ENCODE peak calls at places on chromosomes 2 and 18, in ten cellular contexts. V is heart left ventricle, R is tibial nerve, J is transverse colon, U is Peyer's patch, H is adrenal gland, G is breast epithelium, L is HCT116, N is uterus, T is ovary. A is an unnamed sample. For H3K9me3, the result is how much of the 10 kb centered on the place peaks cover.

GRCh38 chr2:127651987-127652550 is 6.1 kb downstream of the GPR17 start:
- DNase-seq in V (peak), R (peak), J (peak), U (no peak), H (peak), G (no peak), L (no peak), N (peak), T (no peak), A (peak)

GRCh38 chr2:73074110-73075069 is 2.9 kb upstream of the SFXN5 start:
- DNase-seq in V (no peak), R (no peak), J (no peak), U (no peak), H (no peak), G (no peak), L (no peak), N (no peak), T (no peak), A (no peak)

GRCh38 chr2:40844353-40845277 is 392.7 kb upstream of the SLC8A1 start:
- DNase-seq in V (no peak), R (no peak), J (no peak), U (no peak), H (no peak), G (no peak), L (no peak), N (no peak), T (no peak), A (no peak)

GRCh38 chr2:210195066-210195852 is 24.1 kb upstream of the KANSL1L start:
- DNase-seq in V (no peak), R (no peak), J (no peak), U (no peak), H (peak), G (no peak), L (peak), N (no peak), T (no peak), A (no peak)

GRCh38 chr2:11467126-11467649 is 1.2 kb upstream of the E2F6 start:
- DNase-seq in V (no peak), R (no peak), J (no peak), U (no peak), H (no peak), G (no peak), L (no peak), N (no peak), T (no peak), A (no peak)

GRCh38 chr2:8515390-8515761 is 166.5 kb upstream of the ID2 start:
- DNase-seq in V (peak), R (no peak), J (peak), U (peak), H (peak), G (peak), L (no peak), N (peak), T (no peak), A (peak)

GRCh38 chr2:160305081-160305750 is 105.1 kb upstream of the ITGB6 start:
- DNase-seq in V (no peak), R (no peak), J (no peak), U (no peak), H (no peak), G (no peak), L (no peak), N (no peak), T (no peak), A (no peak)

GRCh38 chr2:235612551-235612950 is 118.7 kb downstream of the AGAP1 start:
- DNase-seq in V (no peak), R (no peak), J (no peak), U (no peak), H (no peak), G (no peak), L (no peak), N (no peak), T (no peak), A (no peak)

GRCh38 chr2:4381049-4381448 is 677.7 kb downstream of the DCDC2C start:
- DNase-seq in V (no peak), R (no peak), J (no peak), U (no peak), H (no peak), G (no peak), L (no peak), N (no peak), T (no peak), A (no peak)

GRCh38 chr2:144453039-144453336 is 66.9 kb downstream of the ZEB2 start:
- DNase-seq in V (no peak), R (no peak), J (no peak), U (no peak), H (no peak), G (no peak), L (no peak), N (no peak), T (no peak), A (no peak)

GRCh38 chr2:108414945-108415344 is 34.1 kb upstream of the GCC2 start:
- DNase-seq in V (no peak), R (no peak), J (no peak), U (no peak), H (no peak), G (no peak), L (no peak), N (no peak), T (no peak), A (no peak)

GRCh38 chr2:230413465-230413864 is 2.5 kb upstream of the SP100 start:
- DNase-seq in V (no peak), R (no peak), J (no peak), U (no peak), H (no peak), G (no peak), L (no peak), N (no peak), T (no peak), A (no peak)

GRCh38 chr2:169072163-169072925 is 3.0 kb downstream of the DHRS9 start:
- DNase-seq in V (no peak), R (no peak), J (no peak), U (no peak), H (no peak), G (no peak), L (no peak), N (no peak), T (no peak), A (no peak)

GRCh38 chr18:58552057-58552461 is 76.8 kb downstream of the ALPK2 start:
- DNase-seq in V (no peak), R (no peak), J (no peak), U (peak), H (no peak), G (no peak), L (no peak), N (no peak), T (no peak), A (no peak)

GRCh38 chr18:80022613-80023012 is 11.6 kb upstream of the RBFA start:
- DNase-seq in V (no peak), R (no peak), J (no peak), U (no peak), H (no peak), G (no peak), L (peak), N (no peak), T (no peak), A (no peak)
- H3K9me3 ChIP-seq in V (under half), R (half or more), J (half or more), U (under half), H (half or more), G (half or more), L (under half), N (under half), T (half or more), A (under half)

GRCh38 chr2:232750135-232750671 is 26.2 kb downstream of the KCNJ13 start:
- DNase-seq in V (no peak), R (no peak), J (no peak), U (no peak), H (no peak), G (no peak), L (no peak), N (no peak), T (no peak), A (no peak)
- TF ChIP-seq POLR2A in V (no peak), R (no peak), J (no peak), U (no peak), H (no peak), G (no peak), L (no peak), N (no peak), T (no peak), A (no peak)

DNA sequence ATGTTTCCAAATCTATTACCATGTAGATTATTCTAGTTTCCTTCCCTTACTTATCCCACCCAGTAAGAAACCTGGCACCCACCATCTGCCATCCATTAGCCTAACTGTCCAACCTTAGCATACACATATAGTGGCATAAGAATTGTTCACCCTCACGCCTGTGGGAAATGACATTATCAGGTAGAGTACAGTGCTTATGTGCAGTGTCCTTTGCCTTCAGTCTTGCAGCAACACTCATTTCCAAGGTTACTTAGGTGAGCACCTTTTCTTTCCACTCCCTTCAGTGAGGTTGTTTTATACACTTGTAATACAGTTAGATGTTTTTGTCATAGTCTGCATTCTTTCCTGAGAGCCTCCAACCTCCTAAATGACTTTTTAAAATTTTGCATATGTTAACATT is 18.1 kb downstream of the AQP12B start:
- DNase-seq in V (no peak), R (no peak), J (no peak), U (no peak), H (no peak), G (no peak), L (no peak), N (no peak), T (no peak), A (no peak)
- H3K9me3 ChIP-seq in V (under half), R (under half), J (under half), U (under half), H (under half), G (under half), L (under half), N (under half), T (under half), A (under half)

GRCh38 chr2:27428978-27429541 is 629 bp downstream of the NRBP1 start:
- DNase-seq in V (peak), R (peak), J (peak), U (peak), H (peak), G (peak), L (peak), N (peak), T (peak), A (peak)
- TF ChIP-seq POLR2A in V (no peak), R (no peak), J (no peak), U (no peak), H (no peak), G (no peak), L (no peak), N (no peak), T (no peak), A (no peak)

DNA sequence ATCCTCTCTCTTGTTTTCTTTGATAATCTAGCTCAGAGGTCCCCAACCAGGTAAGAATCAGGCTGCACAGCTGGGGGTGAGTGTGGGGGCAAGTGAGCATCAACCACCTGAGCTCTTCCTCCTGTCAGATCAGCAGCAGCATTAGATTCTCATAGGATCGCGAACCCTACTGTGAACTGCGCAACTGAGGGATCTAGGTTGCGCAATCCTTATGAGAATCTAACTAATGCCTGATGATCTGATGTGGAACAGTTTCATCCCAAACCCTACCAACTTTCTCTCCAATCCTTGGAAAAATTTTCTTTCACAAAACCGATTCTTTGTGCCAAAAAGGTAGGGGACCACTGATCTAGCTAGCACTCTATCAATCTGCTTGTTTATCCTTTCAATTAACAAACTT is 678.3 kb downstream of the CBLN2 start:
- DNase-seq in V (no peak), R (no peak), J (no peak), U (no peak), H (no peak), G (no peak), L (no peak), N (no peak), T (no peak), A (no peak)
- H3K9me3 ChIP-seq in V (under half), R (under half), J (under half), U (under half), H (under half), G (under half), L (under half), N (under half), T (under half), A (under half)

GRCh38 chr2:132798334-132798733 is 128.3 kb upstream of the LYPD1 start:
- DNase-seq in V (no peak), R (no peak), J (no peak), U (no peak), H (no peak), G (no peak), L (no peak), N (no peak), T (no peak), A (no peak)
- TF ChIP-seq POLR2A in V (no peak), R (no peak), J (no peak), U (no peak), H (no peak), G (no peak), L (no peak), N (no peak), T (no peak), A (no peak)

GRCh38 chr2:46816151-46816845 is 99.3 kb downstream of the MCFD2 start:
- DNase-seq in V (no peak), R (no peak), J (no peak), U (no peak), H (no peak), G (peak), L (no peak), N (no peak), T (no peak), A (no peak)

GRCh38 chr2:46818141-46818552 is 97.5 kb downstream of the MCFD2 start:
- DNase-seq in V (peak), R (peak), J (peak), U (no peak), H (peak), G (peak), L (no peak), N (peak), T (peak), A (peak)

GRCh38 chr2:46816846-46817726 is 98.5 kb downstream of the MCFD2 start:
- DNase-seq in V (no peak), R (no peak), J (no peak), U (no peak), H (no peak), G (peak), L (no peak), N (no peak), T (no peak), A (no peak)

GRCh38 chr2:46821600-46821999 is 94.0 kb downstream of the MCFD2 start:
- DNase-seq in V (no peak), R (no peak), J (no peak), U (no peak), H (peak), G (no peak), L (no peak), N (peak), T (no peak), A (no peak)

DNA sequence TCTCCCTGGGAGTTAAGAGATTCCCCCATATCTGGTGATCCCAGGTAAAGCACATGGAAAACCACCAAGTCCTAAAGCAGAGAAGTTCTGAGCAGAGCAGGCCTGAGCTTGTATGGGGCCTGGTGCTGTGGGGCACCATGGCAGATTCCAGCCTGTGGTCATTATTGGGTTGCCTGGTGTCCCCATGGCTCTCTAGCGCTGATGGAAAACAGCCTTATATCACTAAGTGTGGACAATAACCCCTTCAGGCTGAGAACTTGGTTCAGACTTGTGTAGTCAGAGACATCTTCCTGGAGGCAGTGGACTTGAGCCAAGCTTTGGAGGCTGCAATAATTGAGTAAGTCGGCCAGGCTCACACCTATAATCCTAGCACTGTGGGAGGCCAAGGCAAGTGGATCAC is 96.8 kb downstream of the MCFD2 start:
- DNase-seq in V (no peak), R (no peak), J (no peak), U (no peak), H (no peak), G (peak), L (no peak), N (no peak), T (no peak), A (no peak)
- H3K9me3 ChIP-seq in V (under half), R (under half), J (under half), U (under half), H (under half), G (under half), L (under half), N (under half), T (under half), A (under half)

DNA sequence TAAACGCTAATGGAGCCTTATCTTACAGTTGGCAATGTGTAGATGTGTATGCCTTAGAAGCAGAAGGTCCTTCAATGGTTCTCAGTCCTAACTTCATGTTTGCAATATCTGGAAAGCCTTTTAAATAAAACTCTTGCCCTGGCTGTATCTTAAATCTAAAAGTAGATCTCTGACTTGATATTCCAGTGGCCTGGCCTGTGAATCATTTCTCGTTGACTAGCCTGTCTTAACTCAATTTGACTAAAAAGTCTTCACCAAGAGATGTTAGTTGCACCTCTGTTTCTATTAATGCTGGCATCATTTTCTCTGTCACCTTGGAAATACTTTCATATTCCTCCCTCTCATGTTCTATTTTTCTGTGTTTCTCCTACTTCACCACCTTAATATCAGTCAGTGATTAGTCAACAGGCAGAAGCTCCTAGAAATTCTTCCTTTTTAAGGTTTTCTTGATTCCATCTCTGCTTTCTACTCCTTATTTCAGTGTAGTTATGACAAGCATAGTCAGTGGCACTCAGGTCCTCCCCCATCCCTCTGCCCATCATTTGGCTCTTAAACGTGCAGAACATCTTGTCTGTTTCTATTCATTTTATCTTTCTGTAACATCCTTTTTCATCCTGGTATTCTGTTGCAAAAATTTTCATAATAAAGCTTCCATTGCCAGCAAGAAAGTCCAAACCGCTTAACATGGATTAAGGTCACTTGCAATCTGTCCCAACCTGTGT is 4.3 kb downstream of the ITGAV start:
- DNase-seq in V (no peak), R (no peak), J (no peak), U (no peak), H (no peak), G (no peak), L (no peak), N (no peak), T (no peak), A (no peak)
- TF ChIP-seq POLR2A in V (no peak), R (no peak), J (no peak), U (no peak), H (no peak), G (no peak), L (no peak), N (no peak), T (no peak), A (no peak)